ENCODE peak calls at places on chromosomes 7 and 10, in four cellular contexts. B is GM03348; P is CD4-positive, alpha-beta T cell; D is right cardiac atrium. L is an unnamed sample.

GRCh38 chr7:149825567-149826343 is 12.4 kb upstream of the ZNF862 start:
- DNase-seq in B (no peak), P (no peak), D (no peak), L (no peak)

GRCh38 chr10:20694296-20694695 is 202.8 kb downstream of the NEBL start:
- DNase-seq in P (no peak), D (no peak), B (no peak), L (no peak)

GRCh38 chr7:110877086-110877485 is 213.8 kb upstream of the LRRN3 start:
- DNase-seq in B (no peak), P (no peak), D (no peak), L (no peak)

GRCh38 chr7:26993816-26994810 is 101.7 kb downstream of the HOXA1 start:
- DNase-seq in P (no peak), B (peak), D (no peak), L (no peak)

GRCh38 chr10:101919026-101919784 is 75.6 kb upstream of the KCNIP2 start:
- DNase-seq in D (no peak), B (no peak), P (no peak), L (no peak)

GRCh38 chr10:116970050-116970449 is 34.9 kb downstream of the SHTN1 start:
- DNase-seq in B (no peak), D (no peak), P (no peak), L (no peak)

GRCh38 chr10:129870042-129870757 is 93.9 kb downstream of the EBF3 start:
- DNase-seq in P (no peak), B (no peak), D (no peak), L (no peak)

GRCh38 chr7:157751351-157751750 is 414.5 kb downstream of the DNAJB6 start:
- DNase-seq in D (no peak), P (no peak), B (no peak), L (no peak)

GRCh38 chr7:27168265-27168947 is 3.1 kb upstream of the HOXA9 start:
- DNase-seq in D (no peak), B (peak), P (no peak), L (no peak)

GRCh38 chr7:39410582-39410981 is 155.6 kb upstream of the YAE1 start:
- DNase-seq in B (no peak), P (no peak), D (no peak), L (no peak)

GRCh38 chr10:124837687-124838086 is 36.1 kb downstream of the ABRAXAS2 start:
- DNase-seq in P (no peak), D (no peak), B (no peak), L (no peak)

GRCh38 chr10:30701471-30702173 is 72.1 kb upstream of the LYZL2 start:
- DNase-seq in B (peak), D (no peak), P (peak), L (no peak)

GRCh38 chr10:77548157-77548556 is 89.5 kb downstream of the KCNMA1 start:
- DNase-seq in B (no peak), D (no peak), P (no peak), L (no peak)

GRCh38 chr10:27474741-27475140 is 29.4 kb upstream of the RAB18 start:
- DNase-seq in B (no peak), P (no peak), D (no peak), L (no peak)

GRCh38 chr7:39271386-39271785 is 293.7 kb downstream of the POU6F2 start:
- DNase-seq in P (no peak), D (peak), B (no peak), L (no peak)

L was measured in memory B cell.